ENCODE peak calls at places on chromosome 18, in six cellular contexts. One of them, this sample, is unnamed. For H3K9me3, the result is how much of the 10 kb centered on the place peaks cover.

GRCh38 chr18:12703714-12704113 is 872 bp downstream of the PSMG2 start:
- DNase-seq in A549: no peak
- DNase-seq in ovary: no peak
- DNase-seq in heart left ventricle: no peak
- DNase-seq in GM12878: no peak
- DNase-seq in adrenal gland: no peak
- DNase-seq in this sample: no peak

GRCh38 chr18:902179-902718 is 2.4 kb upstream of the ADCYAP1 start:
- DNase-seq in A549: no peak
- DNase-seq in ovary: no peak
- DNase-seq in heart left ventricle: no peak
- DNase-seq in GM12878: no peak
- DNase-seq in adrenal gland: no peak
- DNase-seq in this sample: no peak

GRCh38 chr18:54129448-54130134 is 94.9 kb downstream of the MBD2 start:
- DNase-seq in A549: no peak
- DNase-seq in ovary: no peak
- DNase-seq in heart left ventricle: no peak
- DNase-seq in GM12878: no peak
- DNase-seq in adrenal gland: no peak
- DNase-seq in this sample: no peak

GRCh38 chr18:48300463-48300961 is 108.7 kb downstream of the ZBTB7C start:
- DNase-seq in A549: no peak
- DNase-seq in ovary: no peak
- DNase-seq in heart left ventricle: no peak
- DNase-seq in GM12878: no peak
- DNase-seq in adrenal gland: no peak
- DNase-seq in this sample: no peak

GRCh38 chr18:45589559-45590041 is 25.7 kb upstream of the SLC14A2 start:
- DNase-seq in A549: no peak
- DNase-seq in ovary: peak
- DNase-seq in heart left ventricle: peak
- DNase-seq in GM12878: no peak
- DNase-seq in adrenal gland: no peak
- DNase-seq in this sample: no peak

GRCh38 chr18:48813833-48814489 is 136.8 kb downstream of the SMAD7 start:
- DNase-seq in A549: no peak
- DNase-seq in ovary: peak
- DNase-seq in heart left ventricle: peak
- DNase-seq in GM12878: no peak
- DNase-seq in adrenal gland: peak
- DNase-seq in this sample: no peak

GRCh38 chr18:12014521-12014920 is 33.2 kb downstream of the IMPA2 start:
- DNase-seq in A549: no peak
- DNase-seq in ovary: peak
- DNase-seq in heart left ventricle: no peak
- DNase-seq in GM12878: no peak
- DNase-seq in adrenal gland: no peak
- DNase-seq in this sample: no peak

GRCh38 chr18:12377556-12378553 is 828 bp upstream of the AFG3L2 start:
- DNase-seq in A549: peak
- DNase-seq in ovary: no peak
- DNase-seq in heart left ventricle: no peak
- DNase-seq in GM12878: no peak
- DNase-seq in adrenal gland: no peak
- DNase-seq in this sample: no peak

GRCh38 chr18:62898359-62898758 is 183.0 kb downstream of the PHLPP1 start:
- DNase-seq in A549: no peak
- DNase-seq in ovary: no peak
- DNase-seq in heart left ventricle: no peak
- DNase-seq in GM12878: peak
- DNase-seq in adrenal gland: no peak
- DNase-seq in this sample: no peak

GRCh38 chr18:34548120-34548972 is 161.8 kb upstream of the DTNA start:
- DNase-seq in A549: no peak
- DNase-seq in ovary: no peak
- DNase-seq in heart left ventricle: no peak
- DNase-seq in GM12878: no peak
- DNase-seq in adrenal gland: no peak
- DNase-seq in this sample: no peak

GRCh38 chr18:3692113-3692621 is 242.2 kb downstream of the TGIF1 start:
- DNase-seq in A549: no peak
- DNase-seq in ovary: no peak
- DNase-seq in heart left ventricle: no peak
- DNase-seq in GM12878: no peak
- DNase-seq in adrenal gland: no peak
- DNase-seq in this sample: no peak

GRCh38 chr18:33577688-33578370 is at the start of gene ASXL3:
- DNase-seq in A549: no peak
- DNase-seq in ovary: peak
- DNase-seq in heart left ventricle: peak
- DNase-seq in GM12878: no peak
- DNase-seq in adrenal gland: no peak
- DNase-seq in this sample: no peak

GRCh38 chr18:9494778-9495302 is 19.5 kb downstream of the RALBP1 start:
- DNase-seq in A549: no peak
- DNase-seq in ovary: no peak
- DNase-seq in heart left ventricle: no peak
- DNase-seq in GM12878: peak
- DNase-seq in adrenal gland: no peak
- DNase-seq in this sample: no peak
- H3K9me3 ChIP-seq in A549: under half
- H3K9me3 ChIP-seq in ovary: under half
- H3K9me3 ChIP-seq in heart left ventricle: under half
- H3K9me3 ChIP-seq in GM12878: under half
- H3K9me3 ChIP-seq in adrenal gland: under half
- H3K9me3 ChIP-seq in this sample: under half

GRCh38 chr18:36402765-36403396 is 105.4 kb downstream of the FHOD3 start:
- DNase-seq in A549: no peak
- DNase-seq in ovary: peak
- DNase-seq in heart left ventricle: peak
- DNase-seq in GM12878: no peak
- DNase-seq in adrenal gland: peak
- DNase-seq in this sample: no peak
- TF ChIP-seq CTCF in A549: no peak
- TF ChIP-seq CTCF in ovary: no peak
- TF ChIP-seq CTCF in heart left ventricle: peak
- TF ChIP-seq CTCF in GM12878: peak
- TF ChIP-seq CTCF in adrenal gland: no peak
- TF ChIP-seq CTCF in this sample: no peak

GRCh38 chr18:49849331-49850217 is 36.2 kb upstream of the ACAA2 start:
- DNase-seq in A549: peak
- DNase-seq in ovary: peak
- DNase-seq in heart left ventricle: no peak
- DNase-seq in GM12878: no peak
- DNase-seq in adrenal gland: no peak
- DNase-seq in this sample: no peak
- TF ChIP-seq POLR2A in A549: peak
- TF ChIP-seq POLR2A in ovary: no peak
- TF ChIP-seq POLR2A in heart left ventricle: no peak
- TF ChIP-seq POLR2A in GM12878: no peak
- TF ChIP-seq POLR2A in adrenal gland: no peak
- TF ChIP-seq POLR2A in this sample: no peak

GRCh38 chr18:73214970-73215369 is 347.2 kb upstream of the NETO1 start:
- DNase-seq in A549: no peak
- DNase-seq in ovary: no peak
- DNase-seq in heart left ventricle: no peak
- DNase-seq in GM12878: no peak
- DNase-seq in adrenal gland: no peak
- DNase-seq in this sample: no peak

GRCh38 chr18:73218293-73218692 is 350.5 kb upstream of the NETO1 start:
- DNase-seq in A549: no peak
- DNase-seq in ovary: no peak
- DNase-seq in heart left ventricle: no peak
- DNase-seq in GM12878: no peak
- DNase-seq in adrenal gland: no peak
- DNase-seq in this sample: no peak

GRCh38 chr18:73220639-73221038 is 352.9 kb upstream of the NETO1 start:
- DNase-seq in A549: no peak
- DNase-seq in ovary: no peak
- DNase-seq in heart left ventricle: no peak
- DNase-seq in GM12878: no peak
- DNase-seq in adrenal gland: no peak
- DNase-seq in this sample: no peak
- H3K9me3 ChIP-seq in A549: half or more
- H3K9me3 ChIP-seq in ovary: under half
- H3K9me3 ChIP-seq in heart left ventricle: under half
- H3K9me3 ChIP-seq in GM12878: under half
- H3K9me3 ChIP-seq in adrenal gland: under half
- H3K9me3 ChIP-seq in this sample: under half

GRCh38 chr18:5546660-5547059 is 2.9 kb upstream of the EPB41L3 start:
- DNase-seq in A549: no peak
- DNase-seq in ovary: no peak
- DNase-seq in heart left ventricle: no peak
- DNase-seq in GM12878: no peak
- DNase-seq in adrenal gland: peak
- DNase-seq in this sample: no peak
- TF ChIP-seq CTCF in A549: no peak
- TF ChIP-seq CTCF in ovary: peak
- TF ChIP-seq CTCF in heart left ventricle: no peak
- TF ChIP-seq CTCF in GM12878: peak
- TF ChIP-seq CTCF in adrenal gland: peak
- TF ChIP-seq CTCF in this sample: no peak

This sample was measured in esophagus squamous epithelium.